ENCODE peak calls at places on chromosomes 1 and 21, in ten cellular contexts. R is Peyer's patch, T is iPS-NIHi11, B is Right ventricle myocardium superior, J is ovary, X is heart left ventricle, G is glutamatergic neuron, I is cardiac muscle cell, K is cerebellum, H is left colon. Y is an unnamed sample.
A peak's percentile ranks its signal among the peaks of the same experiment; 100 is the strongest.

GRCh38 chr21:25867041-25867440 is 132.3 kb downstream of the GABPA start:
- DNase-seq in R (no peak), T (no peak), B (no peak), J (no peak), X (no peak), G (no peak), I (no peak), K (no peak), H (no peak), Y (no peak)

GRCh38 chr1:161907266-161907665 is 116.4 kb downstream of the OLFML2B start:
- DNase-seq in R (no peak), T (no peak), B (no peak), J (no peak), X (no peak), G (no peak), I (no peak), K (no peak), H (no peak), Y (no peak)

GRCh38 chr1:211944733-211945500 is 90.4 kb downstream of the INTS7 start:
- DNase-seq in R (peak; percentile 84), T (peak; percentile 51), B (no peak), J (no peak), X (peak; percentile 50), G (no peak), I (peak; percentile 46), K (peak; percentile 40), H (peak; percentile 67), Y (no peak)

GRCh38 chr1:161090617-161091016 is 1.3 kb upstream of the NECTIN4 start:
- DNase-seq in R (no peak), T (no peak), B (no peak), J (no peak), X (no peak), G (no peak), I (no peak), K (no peak), H (no peak), Y (no peak)

GRCh38 chr1:173986951-173987350 is 35.2 kb downstream of the RC3H1 start:
- DNase-seq in R (no peak), T (no peak), B (no peak), J (no peak), X (no peak), G (no peak), I (no peak), K (no peak), H (no peak), Y (no peak)

GRCh38 chr1:204971700-204972336 is 71.2 kb upstream of the CNTN2 start:
- DNase-seq in R (no peak), T (no peak), B (no peak), J (no peak), X (no peak), G (no peak), I (peak; percentile 75), K (no peak), H (no peak), Y (no peak)

GRCh38 chr1:109790735-109791494 is 27.2 kb upstream of the EPS8L3 start:
- DNase-seq in R (peak; percentile 85), T (peak; percentile 62), B (peak; percentile 71), J (no peak), X (peak; percentile 79), G (no peak), I (peak; percentile 91), K (no peak), H (peak; percentile 56), Y (no peak)

GRCh38 chr1:19313636-19313959 is 1.5 kb downstream of the SLC66A1 start:
- DNase-seq in R (peak; percentile 65), T (no peak), B (no peak), J (no peak), X (no peak), G (no peak), I (no peak), K (no peak), H (no peak), Y (no peak)

GRCh38 chr1:184866991-184867788 is 107.1 kb downstream of the NIBAN1 start:
- DNase-seq in R (peak; percentile 75), T (no peak), B (no peak), J (no peak), X (no peak), G (no peak), I (peak; percentile 98), K (no peak), H (no peak), Y (no peak)

GRCh38 chr21:35909456-35910178 is 150.7 kb downstream of the SETD4 start:
- DNase-seq in R (no peak), T (peak; percentile 36), B (no peak), J (no peak), X (no peak), G (no peak), I (no peak), K (no peak), H (no peak), Y (no peak)

GRCh38 chr1:95583811-95584210 is 349.8 kb downstream of the RWDD3 start:
- DNase-seq in R (no peak), T (no peak), B (no peak), J (no peak), X (no peak), G (no peak), I (no peak), K (no peak), H (no peak), Y (no peak)

GRCh38 chr21:26513212-26513611 is 59.9 kb downstream of the CYYR1 start:
- DNase-seq in R (no peak), T (no peak), B (no peak), J (no peak), X (no peak), G (no peak), I (peak; percentile 39), K (no peak), H (no peak), Y (no peak)

GRCh38 chr1:31795801-31796621 is 19.8 kb downstream of the SPOCD1 start:
- DNase-seq in R (peak; percentile 43), T (no peak), B (no peak), J (peak; percentile 23), X (peak; percentile 60), G (peak; percentile 7), I (peak; percentile 80), K (no peak), H (no peak), Y (peak; percentile 92)

GRCh38 chr21:25788677-25789076 is 53.9 kb downstream of the GABPA start:
- DNase-seq in R (no peak), T (no peak), B (no peak), J (no peak), X (no peak), G (no peak), I (no peak), K (no peak), H (no peak), Y (no peak)

GRCh38 chr1:100074604-100075395 is 57.9 kb downstream of the SASS6 start:
- DNase-seq in R (no peak), T (no peak), B (no peak), J (no peak), X (no peak), G (no peak), I (peak; percentile 48), K (no peak), H (no peak), Y (no peak)

GRCh38 chr1:164163291-164163845 is 395.6 kb upstream of the PBX1 start:
- DNase-seq in R (no peak), T (peak; percentile 17), B (no peak), J (no peak), X (no peak), G (no peak), I (no peak), K (no peak), H (no peak), Y (no peak)

GRCh38 chr1:21586926-21587601 is 77.8 kb downstream of the ALPL start:
- DNase-seq in R (peak; percentile 60), T (peak; percentile 77), B (peak; percentile 58), J (peak; percentile 30), X (peak; percentile 83), G (no peak), I (peak; percentile 86), K (no peak), H (peak; percentile 63), Y (no peak)

GRCh38 chr1:248860007-248860406 is 1.1 kb upstream of the ZNF692 start:
- DNase-seq in R (no peak), T (no peak), B (no peak), J (no peak), X (no peak), G (no peak), I (no peak), K (no peak), H (no peak), Y (no peak)

GRCh38 chr1:199682081-199682480 is 345.4 kb upstream of the NR5A2 start:
- DNase-seq in R (no peak), T (no peak), B (no peak), J (no peak), X (no peak), G (no peak), I (no peak), K (no peak), H (no peak), Y (no peak)

GRCh38 chr1:232459826-232460225 is 170.1 kb downstream of the SIPA1L2 start:
- DNase-seq in R (no peak), T (no peak), B (no peak), J (no peak), X (no peak), G (no peak), I (no peak), K (no peak), H (no peak), Y (no peak)

GRCh38 chr21:26846036-26846931 is 1.1 kb upstream of the ADAMTS1 start:
- DNase-seq in R (peak; percentile 76), T (peak; percentile 55), B (peak; percentile 92), J (peak; percentile 92), X (peak; percentile 94), G (peak; percentile 58), I (peak; percentile 93), K (peak; percentile 31), H (peak; percentile 61), Y (no peak)

GRCh38 chr1:89085781-89086180 is 20.8 kb upstream of the GBP1 start:
- DNase-seq in R (peak; percentile 62), T (no peak), B (no peak), J (no peak), X (no peak), G (no peak), I (peak; percentile 68), K (no peak), H (no peak), Y (no peak)

GRCh38 chr1:106952766-106953165 is 103.7 kb upstream of the PRMT6 start:
- DNase-seq in R (no peak), T (no peak), B (no peak), J (no peak), X (no peak), G (no peak), I (no peak), K (no peak), H (no peak), Y (no peak)

GRCh38 chr21:42635848-42636534 is 17.4 kb upstream of the PDE9A start:
- DNase-seq in R (no peak), T (no peak), B (peak; percentile 13), J (no peak), X (no peak), G (no peak), I (no peak), K (no peak), H (no peak), Y (no peak)

GRCh38 chr1:150066838-150067183 is 765 bp upstream of the VPS45 start:
- DNase-seq in R (peak; percentile 64), T (peak; percentile 65), B (peak; percentile 62), J (peak; percentile 75), X (peak; percentile 66), G (peak; percentile 57), I (no peak), K (no peak), H (peak; percentile 53), Y (peak; percentile 89)

GRCh38 chr1:155085504-155086181 is 7.0 kb downstream of the EFNA3 start:
- DNase-seq in R (peak; percentile 91), T (peak; percentile 31), B (peak; percentile 74), J (peak; percentile 72), X (peak; percentile 68), G (no peak), I (peak; percentile 41), K (no peak), H (peak; percentile 87), Y (no peak)

GRCh38 chr1:26602378-26602959 is 72.9 kb downstream of the RPS6KA1 start:
- DNase-seq in R (peak; percentile 60), T (peak; percentile 73), B (no peak), J (no peak), X (no peak), G (no peak), I (peak; percentile 76), K (peak; percentile 72), H (no peak), Y (peak; percentile 63)

GRCh38 chr1:190084552-190084951 is 393.1 kb downstream of the BRINP3 start:
- DNase-seq in R (no peak), T (peak; percentile 45), B (no peak), J (no peak), X (no peak), G (peak; percentile 47), I (no peak), K (no peak), H (no peak), Y (no peak)